ENCODE peak calls at places on chromosomes 7 and 10, in six cellular contexts. One of them, this sample, is unnamed.

GRCh38 chr10:17147884-17148494 is 18.4 kb upstream of the CUBN start:
- DNase-seq in activated naive CD8-positive, alpha-beta T cell treated with anti-CD3 and anti-CD28 coated beads, Interleukin-2, amount 10 ng/mL, durations not matched to agents 7 days and 5 days: no peak
- DNase-seq in NCI-H774: no peak
- DNase-seq in B cell: no peak
- DNase-seq in sciatic nerve: no peak
- DNase-seq in activated T-helper 1 cell treated with anti-CD3 and anti-CD28 coated beads, Interleukin-12 subunit alpha, Interleukin-12 subunit beta, Interleukin-2, Interleukin-4 antibody, amounts not matched to agents 30 ng/mL and 10 ng/mL and 1 ng/mL, durations not matched to agents 14 hours and 24 hours and 36 hours: no peak
- DNase-seq in this sample: no peak

GRCh38 chr7:155219947-155220769 is 77.5 kb upstream of the INSIG1 start:
- DNase-seq in sciatic nerve: no peak
- DNase-seq in B cell: no peak
- DNase-seq in activated T-helper 1 cell treated with anti-CD3 and anti-CD28 coated beads, Interleukin-12 subunit alpha, Interleukin-12 subunit beta, Interleukin-2, Interleukin-4 antibody, amounts not matched to agents 30 ng/mL and 10 ng/mL and 1 ng/mL, durations not matched to agents 14 hours and 24 hours and 36 hours: no peak
- DNase-seq in NCI-H774: no peak
- DNase-seq in activated naive CD8-positive, alpha-beta T cell treated with anti-CD3 and anti-CD28 coated beads, Interleukin-2, amount 10 ng/mL, durations not matched to agents 7 days and 5 days: no peak
- DNase-seq in this sample: peak; percentile 96

GRCh38 chr7:77738871-77739270 is 42.6 kb downstream of the RSBN1L start:
- DNase-seq in sciatic nerve: no peak
- DNase-seq in activated naive CD8-positive, alpha-beta T cell treated with anti-CD3 and anti-CD28 coated beads, Interleukin-2, amount 10 ng/mL, durations not matched to agents 7 days and 5 days: no peak
- DNase-seq in activated T-helper 1 cell treated with anti-CD3 and anti-CD28 coated beads, Interleukin-12 subunit alpha, Interleukin-12 subunit beta, Interleukin-2, Interleukin-4 antibody, amounts not matched to agents 30 ng/mL and 10 ng/mL and 1 ng/mL, durations not matched to agents 14 hours and 24 hours and 36 hours: no peak
- DNase-seq in B cell: no peak
- DNase-seq in NCI-H774: peak; percentile 1
- DNase-seq in this sample: no peak

GRCh38 chr10:111158601-111159000 is 81.8 kb downstream of the ADRA2A start:
- DNase-seq in activated naive CD8-positive, alpha-beta T cell treated with anti-CD3 and anti-CD28 coated beads, Interleukin-2, amount 10 ng/mL, durations not matched to agents 7 days and 5 days: no peak
- DNase-seq in activated T-helper 1 cell treated with anti-CD3 and anti-CD28 coated beads, Interleukin-12 subunit alpha, Interleukin-12 subunit beta, Interleukin-2, Interleukin-4 antibody, amounts not matched to agents 30 ng/mL and 10 ng/mL and 1 ng/mL, durations not matched to agents 14 hours and 24 hours and 36 hours: no peak
- DNase-seq in NCI-H774: no peak
- DNase-seq in sciatic nerve: no peak
- DNase-seq in B cell: no peak
- DNase-seq in this sample: no peak

GRCh38 chr7:124032369-124033092 is at the start of gene TMEM229A:
- DNase-seq in NCI-H774: peak; percentile 22
- DNase-seq in sciatic nerve: no peak
- DNase-seq in B cell: no peak
- DNase-seq in activated T-helper 1 cell treated with anti-CD3 and anti-CD28 coated beads, Interleukin-12 subunit alpha, Interleukin-12 subunit beta, Interleukin-2, Interleukin-4 antibody, amounts not matched to agents 30 ng/mL and 10 ng/mL and 1 ng/mL, durations not matched to agents 14 hours and 24 hours and 36 hours: no peak
- DNase-seq in activated naive CD8-positive, alpha-beta T cell treated with anti-CD3 and anti-CD28 coated beads, Interleukin-2, amount 10 ng/mL, durations not matched to agents 7 days and 5 days: peak; percentile 39
- DNase-seq in this sample: peak; percentile 82

GRCh38 chr10:114030140-114030539 is 13.5 kb upstream of the ADRB1 start:
- DNase-seq in NCI-H774: no peak
- DNase-seq in activated T-helper 1 cell treated with anti-CD3 and anti-CD28 coated beads, Interleukin-12 subunit alpha, Interleukin-12 subunit beta, Interleukin-2, Interleukin-4 antibody, amounts not matched to agents 30 ng/mL and 10 ng/mL and 1 ng/mL, durations not matched to agents 14 hours and 24 hours and 36 hours: no peak
- DNase-seq in activated naive CD8-positive, alpha-beta T cell treated with anti-CD3 and anti-CD28 coated beads, Interleukin-2, amount 10 ng/mL, durations not matched to agents 7 days and 5 days: no peak
- DNase-seq in sciatic nerve: no peak
- DNase-seq in B cell: no peak
- DNase-seq in this sample: no peak

GRCh38 chr10:65518379-65518778 is 1407.5 kb upstream of the LRRTM3 start:
- DNase-seq in NCI-H774: no peak
- DNase-seq in activated T-helper 1 cell treated with anti-CD3 and anti-CD28 coated beads, Interleukin-12 subunit alpha, Interleukin-12 subunit beta, Interleukin-2, Interleukin-4 antibody, amounts not matched to agents 30 ng/mL and 10 ng/mL and 1 ng/mL, durations not matched to agents 14 hours and 24 hours and 36 hours: no peak
- DNase-seq in sciatic nerve: no peak
- DNase-seq in B cell: no peak
- DNase-seq in activated naive CD8-positive, alpha-beta T cell treated with anti-CD3 and anti-CD28 coated beads, Interleukin-2, amount 10 ng/mL, durations not matched to agents 7 days and 5 days: no peak
- DNase-seq in this sample: no peak

GRCh38 chr7:138849701-138850100 is 51.7 kb upstream of the ATP6V0A4 start:
- DNase-seq in B cell: no peak
- DNase-seq in NCI-H774: no peak
- DNase-seq in sciatic nerve: no peak
- DNase-seq in activated T-helper 1 cell treated with anti-CD3 and anti-CD28 coated beads, Interleukin-12 subunit alpha, Interleukin-12 subunit beta, Interleukin-2, Interleukin-4 antibody, amounts not matched to agents 30 ng/mL and 10 ng/mL and 1 ng/mL, durations not matched to agents 14 hours and 24 hours and 36 hours: no peak
- DNase-seq in activated naive CD8-positive, alpha-beta T cell treated with anti-CD3 and anti-CD28 coated beads, Interleukin-2, amount 10 ng/mL, durations not matched to agents 7 days and 5 days: no peak
- DNase-seq in this sample: no peak

GRCh38 chr10:99524736-99525380 is 7.9 kb upstream of the NKX2-3 start:
- DNase-seq in activated T-helper 1 cell treated with anti-CD3 and anti-CD28 coated beads, Interleukin-12 subunit alpha, Interleukin-12 subunit beta, Interleukin-2, Interleukin-4 antibody, amounts not matched to agents 30 ng/mL and 10 ng/mL and 1 ng/mL, durations not matched to agents 14 hours and 24 hours and 36 hours: no peak
- DNase-seq in activated naive CD8-positive, alpha-beta T cell treated with anti-CD3 and anti-CD28 coated beads, Interleukin-2, amount 10 ng/mL, durations not matched to agents 7 days and 5 days: no peak
- DNase-seq in NCI-H774: no peak
- DNase-seq in B cell: no peak
- DNase-seq in sciatic nerve: no peak
- DNase-seq in this sample: no peak

GRCh38 chr10:91220954-91221696 is 662 bp downstream of the PCGF5 start:
- DNase-seq in activated naive CD8-positive, alpha-beta T cell treated with anti-CD3 and anti-CD28 coated beads, Interleukin-2, amount 10 ng/mL, durations not matched to agents 7 days and 5 days: no peak
- DNase-seq in B cell: peak; percentile 46
- DNase-seq in activated T-helper 1 cell treated with anti-CD3 and anti-CD28 coated beads, Interleukin-12 subunit alpha, Interleukin-12 subunit beta, Interleukin-2, Interleukin-4 antibody, amounts not matched to agents 30 ng/mL and 10 ng/mL and 1 ng/mL, durations not matched to agents 14 hours and 24 hours and 36 hours: no peak
- DNase-seq in NCI-H774: no peak
- DNase-seq in sciatic nerve: no peak
- DNase-seq in this sample: peak; percentile 57

GRCh38 chr7:137363683-137364082 is 20.1 kb upstream of the PTN start:
- DNase-seq in B cell: no peak
- DNase-seq in activated T-helper 1 cell treated with anti-CD3 and anti-CD28 coated beads, Interleukin-12 subunit alpha, Interleukin-12 subunit beta, Interleukin-2, Interleukin-4 antibody, amounts not matched to agents 30 ng/mL and 10 ng/mL and 1 ng/mL, durations not matched to agents 14 hours and 24 hours and 36 hours: no peak
- DNase-seq in activated naive CD8-positive, alpha-beta T cell treated with anti-CD3 and anti-CD28 coated beads, Interleukin-2, amount 10 ng/mL, durations not matched to agents 7 days and 5 days: no peak
- DNase-seq in NCI-H774: no peak
- DNase-seq in sciatic nerve: no peak
- DNase-seq in this sample: no peak

GRCh38 chr7:155674556-155674955 is 30.1 kb downstream of the RBM33 start:
- DNase-seq in activated naive CD8-positive, alpha-beta T cell treated with anti-CD3 and anti-CD28 coated beads, Interleukin-2, amount 10 ng/mL, durations not matched to agents 7 days and 5 days: no peak
- DNase-seq in sciatic nerve: no peak
- DNase-seq in B cell: no peak
- DNase-seq in activated T-helper 1 cell treated with anti-CD3 and anti-CD28 coated beads, Interleukin-12 subunit alpha, Interleukin-12 subunit beta, Interleukin-2, Interleukin-4 antibody, amounts not matched to agents 30 ng/mL and 10 ng/mL and 1 ng/mL, durations not matched to agents 14 hours and 24 hours and 36 hours: no peak
- DNase-seq in NCI-H774: no peak
- DNase-seq in this sample: peak; percentile 4

GRCh38 chr10:78715435-78715834 is 353.3 kb upstream of the ZMIZ1 start:
- DNase-seq in activated naive CD8-positive, alpha-beta T cell treated with anti-CD3 and anti-CD28 coated beads, Interleukin-2, amount 10 ng/mL, durations not matched to agents 7 days and 5 days: no peak
- DNase-seq in activated T-helper 1 cell treated with anti-CD3 and anti-CD28 coated beads, Interleukin-12 subunit alpha, Interleukin-12 subunit beta, Interleukin-2, Interleukin-4 antibody, amounts not matched to agents 30 ng/mL and 10 ng/mL and 1 ng/mL, durations not matched to agents 14 hours and 24 hours and 36 hours: no peak
- DNase-seq in sciatic nerve: no peak
- DNase-seq in B cell: no peak
- DNase-seq in NCI-H774: no peak
- DNase-seq in this sample: no peak

GRCh38 chr7:20304366-20304765 is 26.3 kb upstream of the ITGB8 start:
- DNase-seq in activated T-helper 1 cell treated with anti-CD3 and anti-CD28 coated beads, Interleukin-12 subunit alpha, Interleukin-12 subunit beta, Interleukin-2, Interleukin-4 antibody, amounts not matched to agents 30 ng/mL and 10 ng/mL and 1 ng/mL, durations not matched to agents 14 hours and 24 hours and 36 hours: no peak
- DNase-seq in sciatic nerve: no peak
- DNase-seq in activated naive CD8-positive, alpha-beta T cell treated with anti-CD3 and anti-CD28 coated beads, Interleukin-2, amount 10 ng/mL, durations not matched to agents 7 days and 5 days: no peak
- DNase-seq in B cell: no peak
- DNase-seq in NCI-H774: peak; percentile 14
- DNase-seq in this sample: peak; percentile 60

GRCh38 chr10:94274142-94274787 is 88.5 kb downstream of the NOC3L start:
- DNase-seq in NCI-H774: no peak
- DNase-seq in B cell: no peak
- DNase-seq in activated naive CD8-positive, alpha-beta T cell treated with anti-CD3 and anti-CD28 coated beads, Interleukin-2, amount 10 ng/mL, durations not matched to agents 7 days and 5 days: no peak
- DNase-seq in activated T-helper 1 cell treated with anti-CD3 and anti-CD28 coated beads, Interleukin-12 subunit alpha, Interleukin-12 subunit beta, Interleukin-2, Interleukin-4 antibody, amounts not matched to agents 30 ng/mL and 10 ng/mL and 1 ng/mL, durations not matched to agents 14 hours and 24 hours and 36 hours: no peak
- DNase-seq in sciatic nerve: peak; percentile 60
- DNase-seq in this sample: no peak

GRCh38 chr7:105270117-105270516 is 118.6 kb downstream of the SRPK2 start:
- DNase-seq in activated T-helper 1 cell treated with anti-CD3 and anti-CD28 coated beads, Interleukin-12 subunit alpha, Interleukin-12 subunit beta, Interleukin-2, Interleukin-4 antibody, amounts not matched to agents 30 ng/mL and 10 ng/mL and 1 ng/mL, durations not matched to agents 14 hours and 24 hours and 36 hours: no peak
- DNase-seq in B cell: no peak
- DNase-seq in activated naive CD8-positive, alpha-beta T cell treated with anti-CD3 and anti-CD28 coated beads, Interleukin-2, amount 10 ng/mL, durations not matched to agents 7 days and 5 days: no peak
- DNase-seq in sciatic nerve: no peak
- DNase-seq in NCI-H774: no peak
- DNase-seq in this sample: peak; percentile 57

GRCh38 chr10:17915181-17915580 is 36.5 kb upstream of the SLC39A12 start:
- DNase-seq in sciatic nerve: no peak
- DNase-seq in activated T-helper 1 cell treated with anti-CD3 and anti-CD28 coated beads, Interleukin-12 subunit alpha, Interleukin-12 subunit beta, Interleukin-2, Interleukin-4 antibody, amounts not matched to agents 30 ng/mL and 10 ng/mL and 1 ng/mL, durations not matched to agents 14 hours and 24 hours and 36 hours: no peak
- DNase-seq in activated naive CD8-positive, alpha-beta T cell treated with anti-CD3 and anti-CD28 coated beads, Interleukin-2, amount 10 ng/mL, durations not matched to agents 7 days and 5 days: no peak
- DNase-seq in NCI-H774: no peak
- DNase-seq in B cell: no peak
- DNase-seq in this sample: no peak

GRCh38 chr10:14880201-14880600 is 1.5 kb downstream of the SUV39H2 start:
- DNase-seq in activated naive CD8-positive, alpha-beta T cell treated with anti-CD3 and anti-CD28 coated beads, Interleukin-2, amount 10 ng/mL, durations not matched to agents 7 days and 5 days: no peak
- DNase-seq in activated T-helper 1 cell treated with anti-CD3 and anti-CD28 coated beads, Interleukin-12 subunit alpha, Interleukin-12 subunit beta, Interleukin-2, Interleukin-4 antibody, amounts not matched to agents 30 ng/mL and 10 ng/mL and 1 ng/mL, durations not matched to agents 14 hours and 24 hours and 36 hours: no peak
- DNase-seq in B cell: no peak
- DNase-seq in sciatic nerve: no peak
- DNase-seq in NCI-H774: no peak
- DNase-seq in this sample: no peak

GRCh38 chr7:43462836-43463235 is 120.1 kb upstream of the STK17A start:
- DNase-seq in NCI-H774: no peak
- DNase-seq in activated T-helper 1 cell treated with anti-CD3 and anti-CD28 coated beads, Interleukin-12 subunit alpha, Interleukin-12 subunit beta, Interleukin-2, Interleukin-4 antibody, amounts not matched to agents 30 ng/mL and 10 ng/mL and 1 ng/mL, durations not matched to agents 14 hours and 24 hours and 36 hours: no peak
- DNase-seq in activated naive CD8-positive, alpha-beta T cell treated with anti-CD3 and anti-CD28 coated beads, Interleukin-2, amount 10 ng/mL, durations not matched to agents 7 days and 5 days: no peak
- DNase-seq in sciatic nerve: no peak
- DNase-seq in B cell: no peak
- DNase-seq in this sample: no peak

GRCh38 chr10:124665558-124665957 is 78.6 kb downstream of the FAM53B start:
- DNase-seq in sciatic nerve: no peak
- DNase-seq in NCI-H774: no peak
- DNase-seq in activated T-helper 1 cell treated with anti-CD3 and anti-CD28 coated beads, Interleukin-12 subunit alpha, Interleukin-12 subunit beta, Interleukin-2, Interleukin-4 antibody, amounts not matched to agents 30 ng/mL and 10 ng/mL and 1 ng/mL, durations not matched to agents 14 hours and 24 hours and 36 hours: no peak
- DNase-seq in activated naive CD8-positive, alpha-beta T cell treated with anti-CD3 and anti-CD28 coated beads, Interleukin-2, amount 10 ng/mL, durations not matched to agents 7 days and 5 days: no peak
- DNase-seq in B cell: no peak
- DNase-seq in this sample: no peak

GRCh38 chr10:21702633-21703111 is 168.6 kb downstream of the MLLT10 start:
- DNase-seq in sciatic nerve: no peak
- DNase-seq in activated naive CD8-positive, alpha-beta T cell treated with anti-CD3 and anti-CD28 coated beads, Interleukin-2, amount 10 ng/mL, durations not matched to agents 7 days and 5 days: no peak
- DNase-seq in NCI-H774: no peak
- DNase-seq in activated T-helper 1 cell treated with anti-CD3 and anti-CD28 coated beads, Interleukin-12 subunit alpha, Interleukin-12 subunit beta, Interleukin-2, Interleukin-4 antibody, amounts not matched to agents 30 ng/mL and 10 ng/mL and 1 ng/mL, durations not matched to agents 14 hours and 24 hours and 36 hours: no peak
- DNase-seq in B cell: no peak
- DNase-seq in this sample: no peak

GRCh38 chr10:124210263-124210662 is 116.9 kb upstream of the CHST15 start:
- DNase-seq in NCI-H774: no peak
- DNase-seq in activated T-helper 1 cell treated with anti-CD3 and anti-CD28 coated beads, Interleukin-12 subunit alpha, Interleukin-12 subunit beta, Interleukin-2, Interleukin-4 antibody, amounts not matched to agents 30 ng/mL and 10 ng/mL and 1 ng/mL, durations not matched to agents 14 hours and 24 hours and 36 hours: no peak
- DNase-seq in sciatic nerve: no peak
- DNase-seq in B cell: no peak
- DNase-seq in activated naive CD8-positive, alpha-beta T cell treated with anti-CD3 and anti-CD28 coated beads, Interleukin-2, amount 10 ng/mL, durations not matched to agents 7 days and 5 days: no peak
- DNase-seq in this sample: peak; percentile 81

GRCh38 chr7:45238806-45239205 is 81.2 kb downstream of the RAMP3 start:
- DNase-seq in activated naive CD8-positive, alpha-beta T cell treated with anti-CD3 and anti-CD28 coated beads, Interleukin-2, amount 10 ng/mL, durations not matched to agents 7 days and 5 days: no peak
- DNase-seq in sciatic nerve: no peak
- DNase-seq in activated T-helper 1 cell treated with anti-CD3 and anti-CD28 coated beads, Interleukin-12 subunit alpha, Interleukin-12 subunit beta, Interleukin-2, Interleukin-4 antibody, amounts not matched to agents 30 ng/mL and 10 ng/mL and 1 ng/mL, durations not matched to agents 14 hours and 24 hours and 36 hours: no peak
- DNase-seq in NCI-H774: no peak
- DNase-seq in B cell: no peak
- DNase-seq in this sample: no peak

GRCh38 chr7:128069367-128070364 is 38.4 kb upstream of the LRRC4 start:
- DNase-seq in activated T-helper 1 cell treated with anti-CD3 and anti-CD28 coated beads, Interleukin-12 subunit alpha, Interleukin-12 subunit beta, Interleukin-2, Interleukin-4 antibody, amounts not matched to agents 30 ng/mL and 10 ng/mL and 1 ng/mL, durations not matched to agents 14 hours and 24 hours and 36 hours: no peak
- DNase-seq in activated naive CD8-positive, alpha-beta T cell treated with anti-CD3 and anti-CD28 coated beads, Interleukin-2, amount 10 ng/mL, durations not matched to agents 7 days and 5 days: no peak
- DNase-seq in NCI-H774: no peak
- DNase-seq in B cell: no peak
- DNase-seq in sciatic nerve: no peak
- DNase-seq in this sample: no peak

GRCh38 chr7:19557726-19558470 is 150.9 kb downstream of the POLR1F start:
- DNase-seq in activated naive CD8-positive, alpha-beta T cell treated with anti-CD3 and anti-CD28 coated beads, Interleukin-2, amount 10 ng/mL, durations not matched to agents 7 days and 5 days: no peak
- DNase-seq in NCI-H774: no peak
- DNase-seq in activated T-helper 1 cell treated with anti-CD3 and anti-CD28 coated beads, Interleukin-12 subunit alpha, Interleukin-12 subunit beta, Interleukin-2, Interleukin-4 antibody, amounts not matched to agents 30 ng/mL and 10 ng/mL and 1 ng/mL, durations not matched to agents 14 hours and 24 hours and 36 hours: no peak
- DNase-seq in B cell: no peak
- DNase-seq in sciatic nerve: no peak
- DNase-seq in this sample: no peak

GRCh38 chr7:105268056-105268455 is 120.7 kb downstream of the SRPK2 start:
- DNase-seq in activated T-helper 1 cell treated with anti-CD3 and anti-CD28 coated beads, Interleukin-12 subunit alpha, Interleukin-12 subunit beta, Interleukin-2, Interleukin-4 antibody, amounts not matched to agents 30 ng/mL and 10 ng/mL and 1 ng/mL, durations not matched to agents 14 hours and 24 hours and 36 hours: no peak
- DNase-seq in B cell: no peak
- DNase-seq in NCI-H774: no peak
- DNase-seq in activated naive CD8-positive, alpha-beta T cell treated with anti-CD3 and anti-CD28 coated beads, Interleukin-2, amount 10 ng/mL, durations not matched to agents 7 days and 5 days: no peak
- DNase-seq in sciatic nerve: no peak
- DNase-seq in this sample: peak; percentile 36

GRCh38 chr7:4244635-4245034 is 437.5 kb upstream of the FOXK1 start:
- DNase-seq in activated T-helper 1 cell treated with anti-CD3 and anti-CD28 coated beads, Interleukin-12 subunit alpha, Interleukin-12 subunit beta, Interleukin-2, Interleukin-4 antibody, amounts not matched to agents 30 ng/mL and 10 ng/mL and 1 ng/mL, durations not matched to agents 14 hours and 24 hours and 36 hours: no peak
- DNase-seq in B cell: no peak
- DNase-seq in activated naive CD8-positive, alpha-beta T cell treated with anti-CD3 and anti-CD28 coated beads, Interleukin-2, amount 10 ng/mL, durations not matched to agents 7 days and 5 days: no peak
- DNase-seq in sciatic nerve: no peak
- DNase-seq in NCI-H774: no peak
- DNase-seq in this sample: no peak

GRCh38 chr7:148242271-148242801 is 348.2 kb upstream of the C7orf33 start:
- DNase-seq in activated naive CD8-positive, alpha-beta T cell treated with anti-CD3 and anti-CD28 coated beads, Interleukin-2, amount 10 ng/mL, durations not matched to agents 7 days and 5 days: no peak
- DNase-seq in B cell: no peak
- DNase-seq in NCI-H774: no peak
- DNase-seq in activated T-helper 1 cell treated with anti-CD3 and anti-CD28 coated beads, Interleukin-12 subunit alpha, Interleukin-12 subunit beta, Interleukin-2, Interleukin-4 antibody, amounts not matched to agents 30 ng/mL and 10 ng/mL and 1 ng/mL, durations not matched to agents 14 hours and 24 hours and 36 hours: no peak
- DNase-seq in sciatic nerve: no peak
- DNase-seq in this sample: peak; percentile 84

GRCh38 chr10:77643795-77644468 is 6.3 kb upstream of the KCNMA1 start:
- DNase-seq in activated T-helper 1 cell treated with anti-CD3 and anti-CD28 coated beads, Interleukin-12 subunit alpha, Interleukin-12 subunit beta, Interleukin-2, Interleukin-4 antibody, amounts not matched to agents 30 ng/mL and 10 ng/mL and 1 ng/mL, durations not matched to agents 14 hours and 24 hours and 36 hours: no peak
- DNase-seq in B cell: peak; percentile 49
- DNase-seq in activated naive CD8-positive, alpha-beta T cell treated with anti-CD3 and anti-CD28 coated beads, Interleukin-2, amount 10 ng/mL, durations not matched to agents 7 days and 5 days: no peak
- DNase-seq in NCI-H774: no peak
- DNase-seq in sciatic nerve: no peak
- DNase-seq in this sample: peak; percentile 64

GRCh38 chr7:13830604-13830915 is 158.9 kb downstream of the ETV1 start:
- DNase-seq in activated naive CD8-positive, alpha-beta T cell treated with anti-CD3 and anti-CD28 coated beads, Interleukin-2, amount 10 ng/mL, durations not matched to agents 7 days and 5 days: no peak
- DNase-seq in B cell: no peak
- DNase-seq in NCI-H774: no peak
- DNase-seq in activated T-helper 1 cell treated with anti-CD3 and anti-CD28 coated beads, Interleukin-12 subunit alpha, Interleukin-12 subunit beta, Interleukin-2, Interleukin-4 antibody, amounts not matched to agents 30 ng/mL and 10 ng/mL and 1 ng/mL, durations not matched to agents 14 hours and 24 hours and 36 hours: no peak
- DNase-seq in sciatic nerve: no peak
- DNase-seq in this sample: peak; percentile 62

GRCh38 chr10:54203426-54203825 is 597.6 kb downstream of the PCDH15 start:
- DNase-seq in activated naive CD8-positive, alpha-beta T cell treated with anti-CD3 and anti-CD28 coated beads, Interleukin-2, amount 10 ng/mL, durations not matched to agents 7 days and 5 days: no peak
- DNase-seq in sciatic nerve: no peak
- DNase-seq in activated T-helper 1 cell treated with anti-CD3 and anti-CD28 coated beads, Interleukin-12 subunit alpha, Interleukin-12 subunit beta, Interleukin-2, Interleukin-4 antibody, amounts not matched to agents 30 ng/mL and 10 ng/mL and 1 ng/mL, durations not matched to agents 14 hours and 24 hours and 36 hours: no peak
- DNase-seq in B cell: no peak
- DNase-seq in NCI-H774: no peak
- DNase-seq in this sample: no peak

GRCh38 chr10:58577394-58577793 is 64.7 kb downstream of the BICC1 start:
- DNase-seq in B cell: no peak
- DNase-seq in NCI-H774: no peak
- DNase-seq in activated naive CD8-positive, alpha-beta T cell treated with anti-CD3 and anti-CD28 coated beads, Interleukin-2, amount 10 ng/mL, durations not matched to agents 7 days and 5 days: no peak
- DNase-seq in sciatic nerve: no peak
- DNase-seq in activated T-helper 1 cell treated with anti-CD3 and anti-CD28 coated beads, Interleukin-12 subunit alpha, Interleukin-12 subunit beta, Interleukin-2, Interleukin-4 antibody, amounts not matched to agents 30 ng/mL and 10 ng/mL and 1 ng/mL, durations not matched to agents 14 hours and 24 hours and 36 hours: no peak
- DNase-seq in this sample: no peak

GRCh38 chr7:107294182-107294581 is 125.4 kb downstream of the HBP1 start:
- DNase-seq in sciatic nerve: no peak
- DNase-seq in B cell: no peak
- DNase-seq in activated T-helper 1 cell treated with anti-CD3 and anti-CD28 coated beads, Interleukin-12 subunit alpha, Interleukin-12 subunit beta, Interleukin-2, Interleukin-4 antibody, amounts not matched to agents 30 ng/mL and 10 ng/mL and 1 ng/mL, durations not matched to agents 14 hours and 24 hours and 36 hours: no peak
- DNase-seq in NCI-H774: no peak
- DNase-seq in activated naive CD8-positive, alpha-beta T cell treated with anti-CD3 and anti-CD28 coated beads, Interleukin-2, amount 10 ng/mL, durations not matched to agents 7 days and 5 days: no peak
- DNase-seq in this sample: no peak

GRCh38 chr10:131161087-131161486 is 150.4 kb downstream of the TCERG1L start:
- DNase-seq in activated naive CD8-positive, alpha-beta T cell treated with anti-CD3 and anti-CD28 coated beads, Interleukin-2, amount 10 ng/mL, durations not matched to agents 7 days and 5 days: no peak
- DNase-seq in sciatic nerve: peak; percentile 17
- DNase-seq in activated T-helper 1 cell treated with anti-CD3 and anti-CD28 coated beads, Interleukin-12 subunit alpha, Interleukin-12 subunit beta, Interleukin-2, Interleukin-4 antibody, amounts not matched to agents 30 ng/mL and 10 ng/mL and 1 ng/mL, durations not matched to agents 14 hours and 24 hours and 36 hours: no peak
- DNase-seq in B cell: no peak
- DNase-seq in NCI-H774: no peak
- DNase-seq in this sample: no peak

GRCh38 chr10:132540456-132540855 is 2.9 kb downstream of the INPP5A start:
- DNase-seq in activated T-helper 1 cell treated with anti-CD3 and anti-CD28 coated beads, Interleukin-12 subunit alpha, Interleukin-12 subunit beta, Interleukin-2, Interleukin-4 antibody, amounts not matched to agents 30 ng/mL and 10 ng/mL and 1 ng/mL, durations not matched to agents 14 hours and 24 hours and 36 hours: no peak
- DNase-seq in sciatic nerve: peak; percentile 60
- DNase-seq in B cell: no peak
- DNase-seq in activated naive CD8-positive, alpha-beta T cell treated with anti-CD3 and anti-CD28 coated beads, Interleukin-2, amount 10 ng/mL, durations not matched to agents 7 days and 5 days: no peak
- DNase-seq in NCI-H774: no peak
- DNase-seq in this sample: no peak

GRCh38 chr10:117137031-117137910 is 799 bp downstream of the VAX1 start:
- DNase-seq in NCI-H774: no peak
- DNase-seq in activated naive CD8-positive, alpha-beta T cell treated with anti-CD3 and anti-CD28 coated beads, Interleukin-2, amount 10 ng/mL, durations not matched to agents 7 days and 5 days: peak; percentile 42
- DNase-seq in activated T-helper 1 cell treated with anti-CD3 and anti-CD28 coated beads, Interleukin-12 subunit alpha, Interleukin-12 subunit beta, Interleukin-2, Interleukin-4 antibody, amounts not matched to agents 30 ng/mL and 10 ng/mL and 1 ng/mL, durations not matched to agents 14 hours and 24 hours and 36 hours: no peak
- DNase-seq in B cell: no peak
- DNase-seq in sciatic nerve: no peak
- DNase-seq in this sample: peak; percentile 65

GRCh38 chr7:151240942-151241754 is 7.3 kb downstream of the SMARCD3 start:
- DNase-seq in NCI-H774: no peak
- DNase-seq in sciatic nerve: no peak
- DNase-seq in activated T-helper 1 cell treated with anti-CD3 and anti-CD28 coated beads, Interleukin-12 subunit alpha, Interleukin-12 subunit beta, Interleukin-2, Interleukin-4 antibody, amounts not matched to agents 30 ng/mL and 10 ng/mL and 1 ng/mL, durations not matched to agents 14 hours and 24 hours and 36 hours: no peak
- DNase-seq in activated naive CD8-positive, alpha-beta T cell treated with anti-CD3 and anti-CD28 coated beads, Interleukin-2, amount 10 ng/mL, durations not matched to agents 7 days and 5 days: no peak
- DNase-seq in B cell: no peak
- DNase-seq in this sample: no peak

GRCh38 chr7:39720586-39720985 is 97.2 kb downstream of the RALA start:
- DNase-seq in sciatic nerve: no peak
- DNase-seq in activated naive CD8-positive, alpha-beta T cell treated with anti-CD3 and anti-CD28 coated beads, Interleukin-2, amount 10 ng/mL, durations not matched to agents 7 days and 5 days: no peak
- DNase-seq in NCI-H774: peak; percentile 79
- DNase-seq in activated T-helper 1 cell treated with anti-CD3 and anti-CD28 coated beads, Interleukin-12 subunit alpha, Interleukin-12 subunit beta, Interleukin-2, Interleukin-4 antibody, amounts not matched to agents 30 ng/mL and 10 ng/mL and 1 ng/mL, durations not matched to agents 14 hours and 24 hours and 36 hours: no peak
- DNase-seq in B cell: no peak
- DNase-seq in this sample: no peak

This sample was measured in NCI-H69.